ENCODE peak calls at places on chromosome 5, in four cellular contexts. Y, V, W and S are unnamed samples.

GRCh38 chr5:157143127-157143959 is 678 bp upstream of the MED7 start:
- DNase-seq in Y (peak; percentile 76), V (peak; percentile 53), W (peak; percentile 25), S (peak; percentile 72)

GRCh38 chr5:30524428-30524827 is 669.1 kb upstream of the CDH6 start:
- DNase-seq in Y (no peak), V (no peak), W (no peak), S (no peak)

GRCh38 chr5:62385136-62385535 is 18.6 kb downstream of the DIMT1 start:
- DNase-seq in V (no peak), Y (no peak), W (peak; percentile 41), S (no peak)

GRCh38 chr5:90534922-90535321 is 5.5 kb upstream of the LYSMD3 start:
- DNase-seq in Y (no peak), W (no peak), V (no peak), S (no peak)

GRCh38 chr5:131947445-131947844 is 2.0 kb upstream of the MEIKIN start:
- DNase-seq in Y (no peak), W (no peak), V (no peak), S (no peak)

GRCh38 chr5:77839691-77840090 is 63.6 kb upstream of the TBCA start:
- DNase-seq in Y (no peak), V (no peak), W (no peak), S (no peak)

GRCh38 chr5:20023686-20024085 is 35.7 kb upstream of the CDH18 start:
- DNase-seq in Y (no peak), W (peak; percentile 21), V (no peak), S (no peak)

GRCh38 chr5:6522983-6523382 is 74.3 kb downstream of the UBE2QL1 start:
- DNase-seq in V (no peak), Y (no peak), W (no peak), S (no peak)

GRCh38 chr5:73119492-73120157 is 750 bp upstream of the TMEM171 start:
- DNase-seq in W (no peak), V (no peak), Y (no peak), S (no peak)

GRCh38 chr5:173320259-173320658 is 8.0 kb downstream of the STC2 start:
- DNase-seq in Y (no peak), W (no peak), V (no peak), S (no peak)